ENCODE peak calls at places on chromosome 4, in six cellular contexts. M, F, E, V, D and Q are unnamed samples.

GRCh38 chr4:26323807-26324206 is 3.0 kb downstream of the RBPJ start:
- DNase-seq in M (no peak), F (no peak), E (no peak), V (no peak), D (no peak), Q (no peak)

GRCh38 chr4:107253090-107253489 is 217.0 kb upstream of the DKK2 start:
- DNase-seq in M (no peak), F (no peak), E (no peak), V (no peak), D (no peak), Q (no peak)

GRCh38 chr4:38859501-38859900 is 2.9 kb upstream of the TLR6 start:
- DNase-seq in M (no peak), F (no peak), E (no peak), V (no peak), D (no peak), Q (no peak)

GRCh38 chr4:152032722-152033131 is 271.9 kb upstream of the GATB start:
- DNase-seq in M (peak), F (no peak), E (peak), V (no peak), D (peak), Q (no peak)

GRCh38 chr4:76539979-76540378 is 105.0 kb downstream of the SHROOM3 start:
- DNase-seq in M (no peak), F (no peak), E (no peak), V (no peak), D (no peak), Q (no peak)

GRCh38 chr4:127400736-127401346 is 231.9 kb upstream of the INTU start:
- DNase-seq in M (no peak), F (peak), E (peak), V (peak), D (peak), Q (peak)

GRCh38 chr4:54498661-54499111 is 159.1 kb upstream of the KIT start:
- DNase-seq in M (no peak), F (peak), E (peak), V (no peak), D (no peak), Q (peak)

GRCh38 chr4:72969957-72970356 is 99.6 kb downstream of the COX18 start:
- DNase-seq in M (peak), F (peak), E (no peak), V (no peak), D (no peak), Q (no peak)

GRCh38 chr4:74635074-74635473 is 159.2 kb downstream of the BTC start:
- DNase-seq in M (no peak), F (no peak), E (no peak), V (no peak), D (no peak), Q (no peak)

GRCh38 chr4:118270492-118270891 is 82.3 kb downstream of the PRSS12 start:
- DNase-seq in M (no peak), F (peak), E (peak), V (no peak), D (no peak), Q (peak)

GRCh38 chr4:110926841-110927400 is 304.0 kb upstream of the PITX2 start:
- DNase-seq in M (no peak), F (no peak), E (no peak), V (no peak), D (no peak), Q (no peak)

GRCh38 chr4:39134674-39135073 is 47.7 kb upstream of the WDR19 start:
- DNase-seq in M (no peak), F (no peak), E (peak), V (no peak), D (no peak), Q (no peak)

GRCh38 chr4:56681158-56681848 is at the start of gene HOPX:
- DNase-seq in M (no peak), F (no peak), E (peak), V (no peak), D (peak), Q (no peak)

GRCh38 chr4:26420903-26421302 is 69.4 kb downstream of the CCKAR start:
- DNase-seq in M (no peak), F (no peak), E (no peak), V (no peak), D (no peak), Q (no peak)

GRCh38 chr4:39044947-39045734 is 12.9 kb upstream of the TMEM156 start:
- DNase-seq in M (no peak), F (peak), E (no peak), V (no peak), D (peak), Q (peak)

GRCh38 chr4:176879370-176880116 is 86.8 kb upstream of the VEGFC start:
- DNase-seq in M (no peak), F (no peak), E (no peak), V (no peak), D (no peak), Q (no peak)

GRCh38 chr4:82726601-82727000 is 72.0 kb downstream of the SCD5 start:
- DNase-seq in M (no peak), F (no peak), E (no peak), V (no peak), D (no peak), Q (no peak)

GRCh38 chr4:143587703-143588102 is 74.2 kb downstream of the SMARCA5 start:
- DNase-seq in M (no peak), F (no peak), E (peak), V (no peak), D (no peak), Q (no peak)

GRCh38 chr4:80079255-80079923 is 6.4 kb upstream of the ANTXR2 start:
- DNase-seq in M (no peak), F (no peak), E (no peak), V (no peak), D (no peak), Q (no peak)

GRCh38 chr4:85783483-85783882 is 308.5 kb downstream of the ARHGAP24 start:
- DNase-seq in M (no peak), F (no peak), E (peak), V (no peak), D (no peak), Q (no peak)

GRCh38 chr4:155179216-155179615 is 29.2 kb upstream of the NPY2R start:
- DNase-seq in M (no peak), F (no peak), E (peak), V (no peak), D (no peak), Q (peak)

GRCh38 chr4:6507345-6507744 is 34.9 kb upstream of the PPP2R2C start:
- DNase-seq in M (no peak), F (no peak), E (no peak), V (no peak), D (no peak), Q (no peak)

GRCh38 chr4:177446571-177446970 is 4.3 kb upstream of the AGA start:
- DNase-seq in M (no peak), F (no peak), E (no peak), V (no peak), D (no peak), Q (no peak)

GRCh38 chr4:137678796-137679195 is 146.5 kb upstream of the PCDH18 start:
- DNase-seq in M (no peak), F (no peak), E (peak), V (no peak), D (no peak), Q (no peak)

GRCh38 chr4:78553526-78554060 is 2.0 kb downstream of the ANXA3 start:
- DNase-seq in M (no peak), F (no peak), E (no peak), V (no peak), D (no peak), Q (no peak)

GRCh38 chr4:54277691-54278090 is 48.6 kb downstream of the PDGFRA start:
- DNase-seq in M (no peak), F (no peak), E (peak), V (no peak), D (peak), Q (peak)

GRCh38 chr4:3515646-3516045 is 16.6 kb downstream of the LRPAP1 start:
- DNase-seq in M (no peak), F (no peak), E (no peak), V (no peak), D (no peak), Q (no peak)

GRCh38 chr4:80045831-80046230 is 27.2 kb downstream of the ANTXR2 start:
- DNase-seq in M (no peak), F (no peak), E (no peak), V (no peak), D (no peak), Q (no peak)

GRCh38 chr4:33262809-33263208 is 2542.6 kb downstream of the PCDH7 start:
- DNase-seq in M (no peak), F (no peak), E (peak), V (no peak), D (no peak), Q (no peak)

GRCh38 chr4:155666701-155667537 is at the start of gene GUCY1A1:
- DNase-seq in M (no peak), F (peak), E (peak), V (no peak), D (peak), Q (peak)

GRCh38 chr4:88756149-88756548 is 58.5 kb upstream of the NAP1L5 start:
- DNase-seq in M (no peak), F (no peak), E (no peak), V (no peak), D (no peak), Q (no peak)

GRCh38 chr4:41546638-41547037 is 8.7 kb downstream of the LIMCH1 start:
- DNase-seq in M (no peak), F (peak), E (no peak), V (no peak), D (no peak), Q (no peak)

DNA sequence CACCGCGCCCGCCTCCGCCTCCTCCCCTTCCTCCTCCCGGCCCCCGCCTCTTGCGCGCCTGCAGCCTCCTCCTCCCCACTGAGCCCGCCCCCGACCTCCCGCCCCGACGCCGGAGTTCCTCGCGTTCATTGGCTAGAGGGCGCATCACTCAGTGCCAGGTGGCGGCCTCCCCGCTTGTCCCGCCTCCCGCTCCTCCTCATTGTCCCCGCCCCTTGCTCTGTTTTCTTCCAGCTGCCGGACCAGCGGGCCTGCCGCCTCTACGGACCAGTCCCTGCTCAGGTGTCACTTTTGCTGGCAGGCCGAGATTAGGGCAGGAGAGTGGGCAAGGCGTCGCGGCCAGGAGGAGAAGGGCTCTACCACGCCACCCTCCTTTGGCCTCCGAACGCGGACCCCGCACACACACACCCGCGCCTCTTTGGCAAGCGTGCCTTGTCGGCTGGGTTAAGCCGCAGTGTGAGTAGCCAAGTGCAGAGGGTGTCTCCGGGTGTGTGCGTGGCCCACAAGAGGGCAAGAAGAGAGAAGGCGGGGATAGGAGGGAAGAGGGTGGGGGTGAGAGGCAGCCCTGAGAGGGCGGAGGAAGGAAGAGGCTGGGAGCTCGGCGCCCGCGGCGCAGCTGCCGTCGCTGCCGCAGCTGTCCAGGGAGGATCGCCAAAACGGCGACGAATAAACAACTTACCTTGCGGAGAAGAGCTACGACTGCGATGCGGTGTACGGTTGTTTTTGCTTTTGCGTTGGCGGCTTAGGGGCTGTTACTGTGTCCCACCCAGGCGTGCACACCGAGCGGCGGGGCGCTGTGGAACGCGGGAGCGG is 436 bp upstream of the PPP3CA start:
- DNase-seq in M (peak), F (peak), E (peak), V (peak), D (peak), Q (peak)
- TF ChIP-seq CTCF in M (peak), F (no peak), E (no peak), V (peak), D (no peak), Q (no peak)

DNA sequence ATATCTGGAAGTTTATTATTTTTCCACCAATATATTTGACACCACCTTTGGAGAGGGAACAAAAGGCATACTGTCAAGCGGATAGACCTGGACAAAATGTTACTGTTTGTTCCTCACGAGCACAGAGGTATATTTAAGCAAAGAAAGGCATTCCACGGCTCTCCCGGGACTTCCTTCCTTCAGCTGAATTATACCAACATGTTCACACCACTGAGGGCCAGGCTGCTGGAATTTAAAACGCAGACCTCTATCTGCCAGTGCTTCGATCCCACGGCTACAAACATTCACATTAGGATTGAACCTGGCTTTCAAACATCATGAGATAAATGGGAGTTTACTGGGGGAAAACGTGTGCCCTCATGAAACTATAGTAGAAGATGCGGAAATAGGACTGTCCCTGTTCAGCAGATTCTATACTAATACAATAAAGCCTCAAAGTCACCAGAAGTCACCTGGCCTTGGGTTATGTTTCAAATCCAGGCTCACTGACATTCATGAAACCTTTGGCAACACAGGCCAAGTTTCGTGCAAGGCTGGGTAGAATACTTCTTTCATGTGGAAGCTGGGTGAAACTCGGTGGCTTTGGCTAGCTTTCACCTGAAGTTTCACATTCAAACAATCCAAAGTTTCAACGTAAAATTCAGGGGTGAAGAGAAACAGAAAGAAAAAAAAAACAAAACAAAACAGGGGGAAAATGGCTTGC is 39.5 kb downstream of the SORBS2 start:
- DNase-seq in M (no peak), F (no peak), E (no peak), V (no peak), D (no peak), Q (no peak)
- H3K27ac ChIP-seq in M (peak), F (no peak), E (no peak), V (no peak), D (peak), Q (no peak)

DNA sequence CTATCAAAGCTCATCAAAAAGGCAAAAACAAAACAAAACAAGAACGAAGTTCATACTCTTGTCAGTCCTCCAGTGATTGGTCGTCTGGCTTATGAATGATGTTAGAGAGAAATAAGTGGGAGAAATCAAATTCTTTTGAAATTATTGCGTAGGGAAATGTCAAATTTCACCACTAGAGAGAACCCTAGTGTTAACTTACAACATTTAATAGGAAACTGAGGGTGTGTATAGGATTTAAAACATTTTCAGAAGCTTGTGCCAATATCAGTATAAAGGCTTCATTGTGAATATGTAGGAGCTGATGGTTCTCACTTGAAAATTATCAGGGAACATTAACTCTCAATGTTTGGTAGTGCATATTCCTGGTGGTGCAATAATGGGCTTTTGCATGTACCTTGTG is 17.4 kb downstream of the ADH6 start:
- DNase-seq in M (no peak), F (no peak), E (no peak), V (no peak), D (no peak), Q (no peak)
- TF ChIP-seq CTCF in M (peak), F (no peak), E (peak), V (peak), D (no peak), Q (no peak)

GRCh38 chr4:124904723-124905390 is 192.3 kb upstream of the ANKRD50 start:
- DNase-seq in M (no peak), F (no peak), E (peak), V (no peak), D (no peak), Q (no peak)
- H3K27ac ChIP-seq in M (no peak), F (no peak), E (peak), V (no peak), D (no peak), Q (no peak)